ENCODE peak calls at places on chromosomes 5 and 9, in four cellular contexts. X is upper lobe of left lung, I is body of pancreas, G is heart right ventricle. P is an unnamed sample.

GRCh38 chr5:175146733-175147132 is 297.2 kb downstream of the DRD1 start:
- ATAC-seq in X (no peak), I (no peak), G (no peak), P (no peak)

GRCh38 chr5:106454050-106454449 is 1216.7 kb downstream of the EFNA5 start:
- ATAC-seq in X (no peak), I (no peak), G (no peak), P (no peak)

GRCh38 chr5:170617519-170618218 is 113.8 kb downstream of the KCNIP1 start:
- ATAC-seq in X (no peak), I (no peak), G (no peak), P (no peak)

GRCh38 chr9:6764570-6765334 is 7.0 kb downstream of the KDM4C start:
- ATAC-seq in X (no peak), I (no peak), G (no peak), P (no peak)

GRCh38 chr5:67120032-67120431 is 76.6 kb downstream of the CD180 start:
- ATAC-seq in X (no peak), I (no peak), G (peak; percentile 45), P (no peak)

GRCh38 chr5:32598270-32598937 is 13.0 kb downstream of the SUB1 start:
- ATAC-seq in X (no peak), I (no peak), G (no peak), P (no peak)

GRCh38 chr5:170552486-170553122 is 48.8 kb downstream of the KCNIP1 start:
- ATAC-seq in X (peak; percentile 63), I (peak; percentile 74), G (peak; percentile 91), P (peak; percentile 84)

GRCh38 chr9:75147638-75148037 is 59.3 kb downstream of the OSTF1 start:
- ATAC-seq in X (no peak), I (no peak), G (no peak), P (no peak)

GRCh38 chr5:115616892-115617291 is 8.9 kb downstream of the TMED7 start:
- ATAC-seq in X (no peak), I (no peak), G (no peak), P (no peak)

GRCh38 chr5:170631471-170632195 is 127.8 kb downstream of the KCNIP1 start:
- ATAC-seq in X (no peak), I (no peak), G (peak; percentile 50), P (no peak)

GRCh38 chr5:150302301-150303069 is at the start of gene ARSI:
- ATAC-seq in X (peak; percentile 28), I (peak; percentile 46), G (peak; percentile 42), P (peak; percentile 67)

GRCh38 chr9:123120131-123120530 is 86.7 kb downstream of the GPR21 start:
- ATAC-seq in X (no peak), I (no peak), G (no peak), P (no peak)

GRCh38 chr9:94111446-94111845 is 27.2 kb downstream of the PTPDC1 start:
- ATAC-seq in X (no peak), I (no peak), G (no peak), P (no peak)

GRCh38 chr5:56852228-56853000 is 37.1 kb downstream of the MAP3K1 start:
- ATAC-seq in X (no peak), I (no peak), G (no peak), P (no peak)

GRCh38 chr5:66986009-66986408 is 210.6 kb downstream of the CD180 start:
- ATAC-seq in X (no peak), I (no peak), G (no peak), P (no peak)

GRCh38 chr5:132495063-132495671 is 4.6 kb upstream of the IRF1 start:
- ATAC-seq in X (no peak), I (no peak), G (no peak), P (no peak)

GRCh38 chr9:86333651-86334050 is 20.6 kb downstream of the TUT7 start:
- ATAC-seq in X (no peak), I (no peak), G (no peak), P (no peak)

GRCh38 chr9:100066539-100066938 is 32.3 kb downstream of the ERP44 start:
- ATAC-seq in X (no peak), I (peak; percentile 21), G (no peak), P (no peak)

GRCh38 chr9:13550519-13550918 is 271.0 kb upstream of the MPDZ start:
- ATAC-seq in X (no peak), I (no peak), G (no peak), P (no peak)

GRCh38 chr9:70130266-70130665 is 86.6 kb downstream of the MAMDC2 start:
- ATAC-seq in X (no peak), I (no peak), G (no peak), P (no peak)

GRCh38 chr9:89525673-89526374 is 27.9 kb upstream of the SEMA4D start:
- ATAC-seq in X (no peak), I (no peak), G (no peak), P (no peak)

GRCh38 chr9:70495514-70495913 is 81.1 kb upstream of the KLF9 start:
- ATAC-seq in X (no peak), I (no peak), G (no peak), P (peak; percentile 17)

GRCh38 chr5:69042500-69042899 is 51.3 kb upstream of the SLC30A5 start:
- ATAC-seq in X (peak; percentile 17), I (no peak), G (peak; percentile 35), P (no peak)

GRCh38 chr9:72353455-72354116 is 11.4 kb downstream of the ZFAND5 start:
- ATAC-seq in X (no peak), I (no peak), G (no peak), P (peak; percentile 2)

GRCh38 chr5:62783374-62784057 is 204.9 kb downstream of the LRRC70 start:
- ATAC-seq in X (no peak), I (no peak), G (no peak), P (no peak)

GRCh38 chr5:73587923-73588322 is 22.4 kb downstream of the UTP15 start:
- ATAC-seq in X (no peak), I (no peak), G (no peak), P (no peak)

DNA sequence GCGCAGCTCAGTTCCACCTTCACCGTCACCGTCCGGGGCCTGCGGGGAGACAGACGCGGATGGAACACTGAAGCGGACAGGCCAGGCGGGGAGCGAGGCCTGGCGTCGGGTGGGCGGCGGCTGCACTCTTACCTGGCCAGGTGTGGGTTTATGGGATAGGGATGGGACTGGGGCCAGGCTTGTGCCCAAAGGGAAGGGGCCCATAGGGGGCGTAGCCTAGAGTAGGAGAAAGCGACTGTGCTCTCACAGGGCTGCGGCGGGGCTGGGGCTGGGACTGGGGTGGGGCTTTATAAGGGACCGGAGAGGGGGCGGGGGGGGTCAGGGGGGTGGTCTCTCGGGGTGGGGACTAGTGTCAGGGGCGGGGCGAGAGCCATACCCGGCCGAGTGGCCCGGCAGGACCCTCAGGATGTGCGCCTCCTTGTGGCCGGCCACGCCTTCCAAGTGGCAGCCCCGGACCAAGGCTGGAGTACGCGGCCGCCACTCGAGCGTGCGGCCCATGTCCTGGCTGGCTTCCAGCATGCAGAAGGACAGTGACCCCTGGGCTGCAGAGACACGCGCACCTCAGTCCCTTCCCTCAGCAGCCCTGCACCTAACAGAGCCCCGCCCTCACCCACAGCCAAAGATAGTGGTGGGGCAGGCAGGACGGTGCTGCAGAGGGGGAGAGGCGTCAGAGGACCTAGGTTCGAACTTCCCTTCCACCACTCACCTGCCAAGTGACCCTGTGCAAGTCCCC is 22.8 kb downstream of the FPGS start:
- ATAC-seq in X (no peak), I (peak; percentile 28), G (peak; percentile 58), P (no peak)
- H3K4me1 ChIP-seq in X (peaks cover 52% of the 10 kb centered on the region), I (peaks cover 15% of the 10 kb centered on the region), G (peaks cover 50% of the 10 kb centered on the region), P (peaks cover 23% of the 10 kb centered on the region)

GRCh38 chr9:136685792-136686533 is 1.3 kb downstream of the AGPAT2 start:
- ATAC-seq in X (peak; percentile 0), I (no peak), G (peak; percentile 4), P (no peak)

GRCh38 chr9:136686794-136687711 is at the start of gene AGPAT2:
- ATAC-seq in X (peak; percentile 81), I (peak; percentile 81), G (peak; percentile 68), P (peak; percentile 74)

GRCh38 chr9:136685216-136685615 is 2.0 kb downstream of the AGPAT2 start:
- ATAC-seq in X (no peak), I (no peak), G (no peak), P (no peak)

GRCh38 chr9:136687721-136688223 is 515 bp upstream of the AGPAT2 start:
- ATAC-seq in X (no peak), I (peak; percentile 70), G (peak; percentile 1), P (peak; percentile 2)

GRCh38 chr9:136686534-136686793 is 793 bp downstream of the AGPAT2 start:
- ATAC-seq in X (no peak), I (no peak), G (peak; percentile 2), P (no peak)
- H3K4me1 ChIP-seq in X (peaks cover 70% of the 10 kb centered on the region), I (peaks cover 85% of the 10 kb centered on the region), G (peaks cover 88% of the 10 kb centered on the region), P (peaks cover 32% of the 10 kb centered on the region)

DNA sequence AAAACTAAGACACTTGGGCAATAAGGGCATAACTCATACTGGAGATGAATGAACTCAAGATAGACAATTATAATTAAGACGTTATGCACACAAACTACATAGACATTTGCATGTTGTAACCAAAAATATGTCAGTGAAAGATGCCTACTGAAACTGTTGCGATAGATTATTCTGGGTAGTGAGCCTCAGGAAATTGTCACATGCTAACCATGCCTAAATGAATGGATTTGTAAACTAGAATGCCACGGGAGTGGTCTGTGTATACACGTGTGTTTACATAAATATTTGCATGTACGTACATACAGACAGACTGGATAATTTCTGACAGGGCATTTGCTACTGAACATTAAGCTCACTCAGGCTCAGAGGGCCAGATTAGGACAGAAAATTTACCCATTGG is 1.2 kb downstream of the NIPSNAP3B start:
- ATAC-seq in X (no peak), I (no peak), G (no peak), P (no peak)
- H3K4me1 ChIP-seq in X (peaks cover 10% of the 10 kb centered on the region), I (peaks cover 11% of the 10 kb centered on the region), G (peaks cover 17% of the 10 kb centered on the region), P (no peaks in the 10 kb centered on the region)

GRCh38 chr5:139648205-139649081 is at the start of gene CXXC5:
- ATAC-seq in X (peak; percentile 35), I (peak; percentile 72), G (peak; percentile 68), P (peak; percentile 80)

GRCh38 chr5:139647406-139648204 is 544 bp upstream of the CXXC5 start:
- ATAC-seq in X (no peak), I (no peak), G (no peak), P (no peak)

GRCh38 chr5:139650689-139651501 is 2.7 kb downstream of the CXXC5 start:
- ATAC-seq in X (peak; percentile 54), I (peak; percentile 47), G (no peak), P (peak; percentile 34)

GRCh38 chr5:139650031-139650688 is 2.0 kb downstream of the CXXC5 start:
- ATAC-seq in X (no peak), I (no peak), G (no peak), P (no peak)

DNA sequence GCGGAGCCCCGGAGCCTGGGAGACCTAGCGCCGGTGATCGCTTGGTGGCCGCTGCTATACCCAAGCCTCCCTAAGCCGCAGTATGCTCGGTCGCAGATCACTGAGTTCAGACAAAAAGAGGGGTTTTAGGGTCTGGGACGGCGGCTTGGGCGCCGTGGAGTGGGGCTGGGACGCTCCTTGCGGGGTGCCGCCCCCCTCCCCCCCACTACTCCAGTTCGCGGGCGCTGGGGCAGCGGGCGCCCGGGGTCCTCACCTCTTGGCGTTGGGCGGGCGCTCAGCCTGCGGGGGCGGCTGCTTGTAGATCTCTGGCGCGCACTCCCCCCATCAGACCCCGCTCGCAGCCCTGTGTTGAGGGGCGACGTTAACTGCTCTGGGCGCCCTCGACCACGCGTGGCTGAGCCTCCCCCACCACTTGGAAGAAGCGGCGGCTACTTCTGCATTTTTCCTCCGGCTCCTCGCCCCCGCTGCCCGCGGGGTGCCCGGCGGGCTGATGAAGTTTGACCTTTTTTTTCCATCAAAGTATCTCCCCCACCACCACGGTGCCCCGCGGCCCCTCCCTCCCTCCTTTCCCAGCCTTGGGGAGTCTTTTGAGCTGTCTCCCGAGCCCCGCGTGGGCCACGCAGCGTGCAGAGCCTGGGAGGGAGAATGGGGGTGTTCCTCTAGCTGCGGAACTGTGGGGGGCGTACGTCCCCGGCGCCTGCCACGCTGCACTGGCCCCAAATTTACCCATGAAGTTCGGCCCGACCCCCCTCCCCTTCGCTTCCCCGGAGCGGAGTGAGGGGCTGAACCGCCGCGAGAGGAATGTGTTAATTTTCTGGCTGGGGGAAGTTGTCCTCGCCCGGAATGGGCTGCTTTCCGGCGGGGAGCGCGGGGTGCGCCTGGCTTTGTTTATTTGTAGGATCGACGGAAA is 1.2 kb downstream of the CXXC5 start:
- ATAC-seq in X (no peak), I (peak; percentile 8), G (peak; percentile 7), P (no peak)
- H3K4me1 ChIP-seq in X (peaks cover 76% of the 10 kb centered on the region), I (peaks cover 57% of the 10 kb centered on the region), G (peaks cover 67% of the 10 kb centered on the region), P (peaks cover 48% of the 10 kb centered on the region)

GRCh38 chr5:74865293-74865798 is 841 bp downstream of the FAM169A start:
- ATAC-seq in X (no peak), I (peak; percentile 2), G (no peak), P (no peak)
- H3K4me1 ChIP-seq in X (peaks cover 23% of the 10 kb centered on the region), I (peaks cover 16% of the 10 kb centered on the region), G (peaks cover 13% of the 10 kb centered on the region), P (peaks cover 5% of the 10 kb centered on the region)